ENCODE peak calls at places on chromosomes 3 and 15, in four cellular contexts. O is WTC11, H is tibial nerve, V is globus pallidus. N is an unnamed sample.

GRCh38 chr15:25783607-25784131 is 79.5 kb downstream of the ATP10A start:
- DNase-seq in O (peak; percentile 86), H (no peak), V (no peak), N (no peak)

GRCh38 chr15:33581032-33581431 is 270.3 kb downstream of the RYR3 start:
- DNase-seq in O (no peak), H (no peak), V (no peak), N (no peak)

GRCh38 chr3:127185268-127185667 is 7.7 kb upstream of the PRR23E start:
- DNase-seq in O (no peak), H (no peak), V (no peak), N (no peak)

GRCh38 chr3:108037770-108038169 is 53.1 kb downstream of the CD47 start:
- DNase-seq in O (no peak), H (no peak), V (no peak), N (no peak)

GRCh38 chr3:70000563-70001081 is 1.1 kb downstream of the SAMMSON start:
- DNase-seq in O (no peak), H (no peak), V (peak; percentile 95), N (peak; percentile 97)

GRCh38 chr15:78979456-78980320 is 34.8 kb upstream of the CTSH start:
- DNase-seq in O (peak; percentile 71), H (no peak), V (peak; percentile 57), N (peak; percentile 87)

GRCh38 chr15:90296996-90297395 is 31.5 kb downstream of the NGRN start:
- DNase-seq in O (no peak), H (no peak), V (no peak), N (no peak)

GRCh38 chr3:188001052-188001567 is 152.8 kb upstream of the LPP start:
- DNase-seq in O (no peak), H (no peak), V (no peak), N (no peak)

GRCh38 chr3:155605571-155605970 is 139.3 kb downstream of the PLCH1 start:
- DNase-seq in O (no peak), H (no peak), V (no peak), N (no peak)

GRCh38 chr3:150414989-150415388 is 6.9 kb downstream of the TSC22D2 start:
- DNase-seq in O (no peak), H (no peak), V (no peak), N (no peak)

GRCh38 chr15:42156266-42156922 is at the start of gene PLA2G4F:
- DNase-seq in O (no peak), H (no peak), V (no peak), N (no peak)

GRCh38 chr3:107024481-107025153 is 352.6 kb upstream of the CCDC54 start:
- DNase-seq in O (no peak), H (no peak), V (peak; percentile 55), N (peak; percentile 62)

GRCh38 chr15:94493176-94493575 is 261.8 kb downstream of the MCTP2 start:
- DNase-seq in O (no peak), H (no peak), V (no peak), N (no peak)

GRCh38 chr15:82108489-82109078 is 62.8 kb upstream of the MEX3B start:
- DNase-seq in O (peak; percentile 92), H (no peak), V (peak; percentile 16), N (no peak)

GRCh38 chr15:34109775-34110663 is 8.1 kb downstream of the PGBD4 start:
- DNase-seq in O (no peak), H (no peak), V (peak; percentile 11), N (peak; percentile 45)

GRCh38 chr15:70199601-70200000 is 101.9 kb upstream of the TLE3 start:
- DNase-seq in O (no peak), H (no peak), V (no peak), N (no peak)

GRCh38 chr3:64300790-64301423 is 75.6 kb upstream of the PRICKLE2 start:
- DNase-seq in O (no peak), H (no peak), V (no peak), N (no peak)

GRCh38 chr15:63950911-63951481 is 95.3 kb downstream of the DAPK2 start:
- DNase-seq in O (no peak), H (no peak), V (no peak), N (no peak)